ENCODE peak calls at places on chromosomes 16 and 17, in six cellular contexts. One of them, this sample, is unnamed.

GRCh38 chr17:1617620-1618174 is 10.9 kb downstream of the SLC43A2 start:
- DNase-seq in CD8-positive, alpha-beta T cell: no peak
- DNase-seq in heart right ventricle: peak
- DNase-seq in pancreas: no peak
- DNase-seq in astrocyte: peak
- DNase-seq in HFF-Myc: no peak
- DNase-seq in this sample: no peak

GRCh38 chr17:27741361-27741861 is 58.9 kb downstream of the NOS2 start:
- DNase-seq in heart right ventricle: no peak
- DNase-seq in HFF-Myc: no peak
- DNase-seq in CD8-positive, alpha-beta T cell: peak
- DNase-seq in pancreas: no peak
- DNase-seq in astrocyte: peak
- DNase-seq in this sample: no peak

GRCh38 chr17:57919912-57920311 is 35.3 kb downstream of the CUEDC1 start:
- DNase-seq in astrocyte: no peak
- DNase-seq in heart right ventricle: no peak
- DNase-seq in pancreas: no peak
- DNase-seq in HFF-Myc: no peak
- DNase-seq in CD8-positive, alpha-beta T cell: no peak
- DNase-seq in this sample: no peak

GRCh38 chr17:2551928-2552327 is 40.2 kb upstream of the METTL16 start:
- DNase-seq in astrocyte: no peak
- DNase-seq in pancreas: no peak
- DNase-seq in CD8-positive, alpha-beta T cell: no peak
- DNase-seq in heart right ventricle: no peak
- DNase-seq in HFF-Myc: no peak
- DNase-seq in this sample: no peak

GRCh38 chr16:86261379-86261778 is 248.9 kb upstream of the FOXF1 start:
- DNase-seq in HFF-Myc: no peak
- DNase-seq in astrocyte: no peak
- DNase-seq in heart right ventricle: no peak
- DNase-seq in pancreas: no peak
- DNase-seq in CD8-positive, alpha-beta T cell: no peak
- DNase-seq in this sample: no peak

GRCh38 chr16:67483150-67483549 is at the start of gene AGRP:
- DNase-seq in CD8-positive, alpha-beta T cell: no peak
- DNase-seq in HFF-Myc: no peak
- DNase-seq in pancreas: no peak
- DNase-seq in heart right ventricle: no peak
- DNase-seq in astrocyte: no peak
- DNase-seq in this sample: no peak

GRCh38 chr17:32287804-32288511 is 22.3 kb downstream of the RHBDL3 start:
- DNase-seq in CD8-positive, alpha-beta T cell: no peak
- DNase-seq in heart right ventricle: no peak
- DNase-seq in pancreas: no peak
- DNase-seq in HFF-Myc: no peak
- DNase-seq in astrocyte: no peak
- DNase-seq in this sample: no peak

GRCh38 chr17:42989726-42990652 is 8.2 kb upstream of the RPL27 start:
- DNase-seq in pancreas: no peak
- DNase-seq in HFF-Myc: no peak
- DNase-seq in astrocyte: peak
- DNase-seq in CD8-positive, alpha-beta T cell: no peak
- DNase-seq in heart right ventricle: no peak
- DNase-seq in this sample: no peak

GRCh38 chr17:78414178-78415162 is 36.0 kb downstream of the PGS1 start:
- DNase-seq in astrocyte: no peak
- DNase-seq in HFF-Myc: no peak
- DNase-seq in heart right ventricle: no peak
- DNase-seq in pancreas: no peak
- DNase-seq in CD8-positive, alpha-beta T cell: peak
- DNase-seq in this sample: no peak

GRCh38 chr16:88700636-88701482 is 5.3 kb downstream of the RNF166 start:
- DNase-seq in CD8-positive, alpha-beta T cell: peak
- DNase-seq in astrocyte: peak
- DNase-seq in heart right ventricle: peak
- DNase-seq in pancreas: peak
- DNase-seq in HFF-Myc: peak
- DNase-seq in this sample: peak

GRCh38 chr16:27402964-27403600 is 1.1 kb downstream of the IL21R start:
- DNase-seq in pancreas: no peak
- DNase-seq in astrocyte: no peak
- DNase-seq in CD8-positive, alpha-beta T cell: no peak
- DNase-seq in HFF-Myc: no peak
- DNase-seq in heart right ventricle: no peak
- DNase-seq in this sample: no peak

GRCh38 chr17:78901806-78902205 is 1.2 kb downstream of the CEP295NL start:
- DNase-seq in astrocyte: no peak
- DNase-seq in HFF-Myc: no peak
- DNase-seq in heart right ventricle: no peak
- DNase-seq in pancreas: no peak
- DNase-seq in CD8-positive, alpha-beta T cell: no peak
- DNase-seq in this sample: no peak

GRCh38 chr17:4806420-4806769 is 557 bp upstream of the PLD2 start:
- DNase-seq in heart right ventricle: no peak
- DNase-seq in pancreas: no peak
- DNase-seq in CD8-positive, alpha-beta T cell: no peak
- DNase-seq in HFF-Myc: no peak
- DNase-seq in astrocyte: no peak
- DNase-seq in this sample: no peak

GRCh38 chr16:3317315-3317999 is 12.2 kb downstream of the ZNF75A start:
- DNase-seq in CD8-positive, alpha-beta T cell: no peak
- DNase-seq in astrocyte: peak
- DNase-seq in heart right ventricle: no peak
- DNase-seq in pancreas: no peak
- DNase-seq in HFF-Myc: no peak
- DNase-seq in this sample: no peak

GRCh38 chr17:74008196-74008595 is 195.3 kb upstream of the RPL38 start:
- DNase-seq in pancreas: no peak
- DNase-seq in heart right ventricle: no peak
- DNase-seq in CD8-positive, alpha-beta T cell: no peak
- DNase-seq in HFF-Myc: no peak
- DNase-seq in astrocyte: no peak
- DNase-seq in this sample: peak

GRCh38 chr17:63446218-63446980 is at the start of gene CYB561:
- DNase-seq in HFF-Myc: no peak
- DNase-seq in CD8-positive, alpha-beta T cell: peak
- DNase-seq in heart right ventricle: peak
- DNase-seq in astrocyte: peak
- DNase-seq in pancreas: peak
- DNase-seq in this sample: peak

GRCh38 chr16:88993006-88993787 is 16.2 kb upstream of the CBFA2T3 start:
- DNase-seq in HFF-Myc: no peak
- DNase-seq in astrocyte: no peak
- DNase-seq in heart right ventricle: no peak
- DNase-seq in CD8-positive, alpha-beta T cell: no peak
- DNase-seq in pancreas: no peak
- DNase-seq in this sample: no peak

GRCh38 chr17:4209611-4210010 is 54.2 kb downstream of the ANKFY1 start:
- DNase-seq in pancreas: no peak
- DNase-seq in astrocyte: no peak
- DNase-seq in CD8-positive, alpha-beta T cell: no peak
- DNase-seq in heart right ventricle: peak
- DNase-seq in HFF-Myc: no peak
- DNase-seq in this sample: no peak

GRCh38 chr17:77810536-77810935 is 148.0 kb upstream of the TNRC6C start:
- DNase-seq in HFF-Myc: peak
- DNase-seq in astrocyte: peak
- DNase-seq in pancreas: no peak
- DNase-seq in CD8-positive, alpha-beta T cell: no peak
- DNase-seq in heart right ventricle: peak
- DNase-seq in this sample: no peak

GRCh38 chr17:55642741-55643140 is 79.9 kb downstream of the TMEM100 start:
- DNase-seq in HFF-Myc: no peak
- DNase-seq in CD8-positive, alpha-beta T cell: no peak
- DNase-seq in astrocyte: no peak
- DNase-seq in pancreas: no peak
- DNase-seq in heart right ventricle: no peak
- DNase-seq in this sample: no peak

GRCh38 chr17:41996855-41997164 is 20.4 kb downstream of the DNAJC7 start:
- DNase-seq in astrocyte: no peak
- DNase-seq in CD8-positive, alpha-beta T cell: no peak
- DNase-seq in HFF-Myc: no peak
- DNase-seq in heart right ventricle: no peak
- DNase-seq in pancreas: no peak
- DNase-seq in this sample: no peak

GRCh38 chr17:58119491-58119890 is 28.7 kb upstream of the OR4D1 start:
- DNase-seq in CD8-positive, alpha-beta T cell: no peak
- DNase-seq in heart right ventricle: no peak
- DNase-seq in pancreas: no peak
- DNase-seq in astrocyte: no peak
- DNase-seq in HFF-Myc: no peak
- DNase-seq in this sample: no peak

GRCh38 chr16:30839523-30840227 is 52.7 kb upstream of the ZNF629 start:
- DNase-seq in CD8-positive, alpha-beta T cell: no peak
- DNase-seq in pancreas: no peak
- DNase-seq in HFF-Myc: no peak
- DNase-seq in heart right ventricle: no peak
- DNase-seq in astrocyte: no peak
- DNase-seq in this sample: no peak

GRCh38 chr16:56279132-56279531 is 87.8 kb downstream of the GNAO1 start:
- DNase-seq in CD8-positive, alpha-beta T cell: peak
- DNase-seq in pancreas: no peak
- DNase-seq in heart right ventricle: no peak
- DNase-seq in astrocyte: no peak
- DNase-seq in HFF-Myc: no peak
- DNase-seq in this sample: no peak

GRCh38 chr16:56275801-56276200 is 84.5 kb downstream of the GNAO1 start:
- DNase-seq in astrocyte: no peak
- DNase-seq in CD8-positive, alpha-beta T cell: no peak
- DNase-seq in heart right ventricle: no peak
- DNase-seq in pancreas: no peak
- DNase-seq in HFF-Myc: no peak
- DNase-seq in this sample: no peak

GRCh38 chr16:56278196-56278855 is 87.0 kb downstream of the GNAO1 start:
- DNase-seq in astrocyte: no peak
- DNase-seq in CD8-positive, alpha-beta T cell: no peak
- DNase-seq in pancreas: no peak
- DNase-seq in heart right ventricle: no peak
- DNase-seq in HFF-Myc: no peak
- DNase-seq in this sample: no peak

GRCh38 chr16:56275076-56275475 is 83.8 kb downstream of the GNAO1 start:
- DNase-seq in astrocyte: peak
- DNase-seq in CD8-positive, alpha-beta T cell: no peak
- DNase-seq in pancreas: no peak
- DNase-seq in HFF-Myc: no peak
- DNase-seq in heart right ventricle: no peak
- DNase-seq in this sample: no peak

GRCh38 chr16:56277040-56277439 is 85.8 kb downstream of the GNAO1 start:
- DNase-seq in CD8-positive, alpha-beta T cell: no peak
- DNase-seq in HFF-Myc: no peak
- DNase-seq in astrocyte: no peak
- DNase-seq in heart right ventricle: no peak
- DNase-seq in pancreas: no peak
- DNase-seq in this sample: no peak
- TF ChIP-seq CTCF in CD8-positive, alpha-beta T cell: no peak
- TF ChIP-seq CTCF in HFF-Myc: peak
- TF ChIP-seq CTCF in astrocyte: peak
- TF ChIP-seq CTCF in heart right ventricle: no peak
- TF ChIP-seq CTCF in pancreas: no peak
- TF ChIP-seq CTCF in this sample: no peak

GRCh38 chr16:23345237-23345636 is 43.1 kb downstream of the SCNN1B start:
- DNase-seq in astrocyte: no peak
- DNase-seq in pancreas: no peak
- DNase-seq in heart right ventricle: no peak
- DNase-seq in CD8-positive, alpha-beta T cell: no peak
- DNase-seq in HFF-Myc: no peak
- DNase-seq in this sample: no peak

GRCh38 chr16:23343643-23344612 is 41.8 kb downstream of the SCNN1B start:
- DNase-seq in HFF-Myc: no peak
- DNase-seq in pancreas: no peak
- DNase-seq in heart right ventricle: no peak
- DNase-seq in astrocyte: no peak
- DNase-seq in CD8-positive, alpha-beta T cell: no peak
- DNase-seq in this sample: no peak

GRCh38 chr16:23353440-23353839 is 51.3 kb downstream of the SCNN1B start:
- DNase-seq in astrocyte: no peak
- DNase-seq in CD8-positive, alpha-beta T cell: no peak
- DNase-seq in pancreas: peak
- DNase-seq in HFF-Myc: no peak
- DNase-seq in heart right ventricle: no peak
- DNase-seq in this sample: no peak

GRCh38 chr16:23351360-23351759 is 49.3 kb downstream of the SCNN1B start:
- DNase-seq in astrocyte: no peak
- DNase-seq in HFF-Myc: no peak
- DNase-seq in CD8-positive, alpha-beta T cell: no peak
- DNase-seq in pancreas: peak
- DNase-seq in heart right ventricle: no peak
- DNase-seq in this sample: no peak

GRCh38 chr16:23348579-23349469 is 46.7 kb downstream of the SCNN1B start:
- DNase-seq in HFF-Myc: no peak
- DNase-seq in pancreas: no peak
- DNase-seq in CD8-positive, alpha-beta T cell: no peak
- DNase-seq in heart right ventricle: no peak
- DNase-seq in astrocyte: no peak
- DNase-seq in this sample: no peak
- TF ChIP-seq CTCF in HFF-Myc: peak
- TF ChIP-seq CTCF in pancreas: no peak
- TF ChIP-seq CTCF in CD8-positive, alpha-beta T cell: no peak
- TF ChIP-seq CTCF in heart right ventricle: no peak
- TF ChIP-seq CTCF in astrocyte: no peak
- TF ChIP-seq CTCF in this sample: no peak

DNA sequence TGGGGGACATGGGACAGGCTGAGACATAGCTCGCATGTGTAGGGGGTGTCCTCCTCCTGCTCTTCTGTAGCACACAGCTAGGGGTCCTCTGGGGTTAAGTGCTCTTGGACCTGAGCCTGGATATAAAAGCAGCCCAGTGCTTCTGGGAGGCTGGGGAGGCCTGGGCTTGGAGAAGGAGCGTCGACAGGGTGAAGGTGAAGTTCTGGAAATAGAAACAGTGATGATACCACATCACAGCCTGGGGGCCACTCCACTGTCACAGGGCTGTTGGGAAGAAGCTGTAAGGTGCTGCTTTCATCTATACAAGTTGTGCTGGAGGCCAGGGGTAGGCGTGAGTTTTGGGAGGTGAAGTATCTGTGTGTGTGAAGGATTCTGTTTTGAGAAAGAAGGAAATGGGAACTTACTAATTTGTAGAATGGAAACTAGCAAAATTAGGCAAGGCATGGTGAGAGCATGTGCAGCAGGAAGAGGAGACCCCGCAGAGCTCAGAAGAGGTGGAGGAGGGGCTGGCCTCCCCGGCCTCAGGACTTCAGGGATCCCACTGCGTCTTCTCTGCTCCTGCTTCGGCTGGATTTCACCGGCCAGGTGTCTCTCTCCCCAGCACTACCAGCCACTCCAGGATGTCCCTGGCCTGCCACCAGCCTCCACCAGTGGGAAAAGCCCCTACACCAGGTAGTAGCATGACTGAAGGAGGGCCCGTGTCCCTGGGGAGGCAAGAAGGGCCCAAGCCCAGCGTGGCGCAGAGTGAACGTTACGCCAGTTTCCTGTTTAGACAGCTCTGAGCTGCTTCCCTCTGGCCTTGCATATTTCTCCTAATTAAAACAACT is 19.4 kb downstream of the PLCG2 start:
- DNase-seq in astrocyte: no peak
- DNase-seq in pancreas: no peak
- DNase-seq in heart right ventricle: no peak
- DNase-seq in CD8-positive, alpha-beta T cell: peak
- DNase-seq in HFF-Myc: no peak
- DNase-seq in this sample: peak
- TF ChIP-seq CTCF in astrocyte: no peak
- TF ChIP-seq CTCF in pancreas: no peak
- TF ChIP-seq CTCF in heart right ventricle: no peak
- TF ChIP-seq CTCF in CD8-positive, alpha-beta T cell: no peak
- TF ChIP-seq CTCF in HFF-Myc: no peak
- TF ChIP-seq CTCF in this sample: peak

GRCh38 chr16:4538386-4539235 is at the start of gene CDIP1:
- DNase-seq in pancreas: peak
- DNase-seq in astrocyte: peak
- DNase-seq in HFF-Myc: peak
- DNase-seq in CD8-positive, alpha-beta T cell: peak
- DNase-seq in heart right ventricle: peak
- DNase-seq in this sample: peak
- TF ChIP-seq CTCF in pancreas: no peak
- TF ChIP-seq CTCF in astrocyte: no peak
- TF ChIP-seq CTCF in HFF-Myc: no peak
- TF ChIP-seq CTCF in CD8-positive, alpha-beta T cell: no peak
- TF ChIP-seq CTCF in heart right ventricle: peak
- TF ChIP-seq CTCF in this sample: no peak

This sample was measured in GM20000.